ENCODE peak calls at places on chromosomes 1 and 21, in four cellular contexts. One of them, this sample, is unnamed.

GRCh38 chr1:13703558-13704485 is 3.8 kb downstream of the PRDM2 start:
- DNase-seq in BJ: no peak
- DNase-seq in PC-3: no peak
- DNase-seq in K562: no peak
- DNase-seq in this sample: no peak

GRCh38 chr1:69947837-69948236 is 257.5 kb downstream of the LRRC40 start:
- DNase-seq in BJ: no peak
- DNase-seq in PC-3: peak
- DNase-seq in K562: no peak
- DNase-seq in this sample: no peak

GRCh38 chr1:174828264-174828663 is 171.5 kb upstream of the CACYBP start:
- DNase-seq in BJ: no peak
- DNase-seq in PC-3: no peak
- DNase-seq in K562: no peak
- DNase-seq in this sample: no peak

GRCh38 chr1:156750191-156750931 is 1.1 kb downstream of the HDGF start:
- DNase-seq in BJ: no peak
- DNase-seq in PC-3: peak
- DNase-seq in K562: peak
- DNase-seq in this sample: no peak

GRCh38 chr1:22210636-22211035 is 67.7 kb upstream of the WNT4 start:
- DNase-seq in BJ: no peak
- DNase-seq in PC-3: no peak
- DNase-seq in K562: no peak
- DNase-seq in this sample: no peak

GRCh38 chr1:84089470-84090261 is 54.4 kb upstream of the PRKACB start:
- DNase-seq in BJ: no peak
- DNase-seq in PC-3: peak
- DNase-seq in K562: no peak
- DNase-seq in this sample: no peak

GRCh38 chr21:46189959-46190490 is 5.8 kb upstream of the SPATC1L start:
- DNase-seq in BJ: no peak
- DNase-seq in PC-3: no peak
- DNase-seq in K562: no peak
- DNase-seq in this sample: no peak

GRCh38 chr1:21904725-21905520 is 32.2 kb downstream of the HSPG2 start:
- DNase-seq in BJ: no peak
- DNase-seq in PC-3: peak
- DNase-seq in K562: peak
- DNase-seq in this sample: no peak

GRCh38 chr1:70318191-70318590 is 36.3 kb downstream of the ANKRD13C start:
- DNase-seq in BJ: no peak
- DNase-seq in PC-3: no peak
- DNase-seq in K562: no peak
- DNase-seq in this sample: no peak

GRCh38 chr21:44303490-44303981 is 3.7 kb downstream of the PFKL start:
- DNase-seq in BJ: no peak
- DNase-seq in PC-3: no peak
- DNase-seq in K562: no peak
- DNase-seq in this sample: no peak

GRCh38 chr1:85203573-85204169 is 2.9 kb upstream of the SYDE2 start:
- DNase-seq in BJ: no peak
- DNase-seq in PC-3: peak
- DNase-seq in K562: no peak
- DNase-seq in this sample: no peak

GRCh38 chr21:42558846-42559245 is 45.2 kb downstream of the SLC37A1 start:
- DNase-seq in BJ: no peak
- DNase-seq in PC-3: no peak
- DNase-seq in K562: no peak
- DNase-seq in this sample: no peak

GRCh38 chr21:24375201-24375600 is 1232.1 kb downstream of the MRPL39 start:
- DNase-seq in BJ: no peak
- DNase-seq in PC-3: no peak
- DNase-seq in K562: no peak
- DNase-seq in this sample: no peak

GRCh38 chr1:95731466-95731865 is 497.5 kb downstream of the RWDD3 start:
- DNase-seq in BJ: no peak
- DNase-seq in PC-3: no peak
- DNase-seq in K562: no peak
- DNase-seq in this sample: no peak

GRCh38 chr1:110555807-110556470 is 37.0 kb upstream of the KCNA10 start:
- DNase-seq in BJ: no peak
- DNase-seq in PC-3: no peak
- DNase-seq in K562: no peak
- DNase-seq in this sample: no peak
- H3K4me3 ChIP-seq in BJ: no peak
- H3K4me3 ChIP-seq in PC-3: no peak
- H3K4me3 ChIP-seq in K562: no peak
- H3K4me3 ChIP-seq in this sample: no peak

DNA sequence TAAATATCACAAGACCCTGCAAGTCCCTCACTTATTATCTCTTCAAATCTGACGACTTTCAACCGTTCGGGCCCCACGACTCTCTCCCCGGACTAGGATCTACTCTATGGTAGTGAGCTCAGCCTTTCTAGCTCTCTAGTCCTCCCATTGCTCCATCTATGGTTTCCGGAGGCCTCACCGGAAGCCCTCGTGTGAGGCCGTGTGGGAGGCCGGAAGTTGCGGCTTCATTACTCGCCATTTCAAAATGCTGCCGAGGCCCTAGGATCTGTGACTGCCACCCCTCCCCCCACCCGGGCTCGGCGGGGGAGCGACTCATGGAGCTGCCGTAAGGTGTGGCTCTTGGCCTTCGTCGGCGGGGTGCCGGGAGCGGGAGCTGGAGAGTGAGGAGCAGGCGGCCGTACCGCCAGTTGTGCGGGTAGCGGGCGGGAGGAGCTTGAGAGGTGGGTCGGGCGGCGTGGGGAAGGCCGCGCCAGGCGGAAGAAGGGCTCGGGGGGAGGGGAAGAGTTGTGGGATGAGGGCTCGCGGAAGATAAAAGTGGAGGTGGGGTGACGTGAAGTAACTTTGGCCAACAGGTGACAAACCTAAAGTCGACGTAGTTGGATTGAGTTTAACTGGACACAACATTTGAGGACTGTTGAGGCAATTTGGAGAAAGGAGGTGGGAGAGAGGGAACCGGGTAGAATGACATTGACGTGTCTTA is at the start of gene MDM4:
- DNase-seq in BJ: peak
- DNase-seq in PC-3: peak
- DNase-seq in K562: peak
- DNase-seq in this sample: peak
- TF ChIP-seq CTCF in BJ: no peak
- TF ChIP-seq CTCF in PC-3: no peak
- TF ChIP-seq CTCF in K562: no peak
- TF ChIP-seq CTCF in this sample: no peak

GRCh38 chr1:46184920-46185658 is 8.8 kb upstream of the P3R3URF start:
- DNase-seq in BJ: no peak
- DNase-seq in PC-3: no peak
- DNase-seq in K562: no peak
- DNase-seq in this sample: no peak
- H3K4me3 ChIP-seq in BJ: no peak
- H3K4me3 ChIP-seq in PC-3: no peak
- H3K4me3 ChIP-seq in K562: no peak
- H3K4me3 ChIP-seq in this sample: no peak

DNA sequence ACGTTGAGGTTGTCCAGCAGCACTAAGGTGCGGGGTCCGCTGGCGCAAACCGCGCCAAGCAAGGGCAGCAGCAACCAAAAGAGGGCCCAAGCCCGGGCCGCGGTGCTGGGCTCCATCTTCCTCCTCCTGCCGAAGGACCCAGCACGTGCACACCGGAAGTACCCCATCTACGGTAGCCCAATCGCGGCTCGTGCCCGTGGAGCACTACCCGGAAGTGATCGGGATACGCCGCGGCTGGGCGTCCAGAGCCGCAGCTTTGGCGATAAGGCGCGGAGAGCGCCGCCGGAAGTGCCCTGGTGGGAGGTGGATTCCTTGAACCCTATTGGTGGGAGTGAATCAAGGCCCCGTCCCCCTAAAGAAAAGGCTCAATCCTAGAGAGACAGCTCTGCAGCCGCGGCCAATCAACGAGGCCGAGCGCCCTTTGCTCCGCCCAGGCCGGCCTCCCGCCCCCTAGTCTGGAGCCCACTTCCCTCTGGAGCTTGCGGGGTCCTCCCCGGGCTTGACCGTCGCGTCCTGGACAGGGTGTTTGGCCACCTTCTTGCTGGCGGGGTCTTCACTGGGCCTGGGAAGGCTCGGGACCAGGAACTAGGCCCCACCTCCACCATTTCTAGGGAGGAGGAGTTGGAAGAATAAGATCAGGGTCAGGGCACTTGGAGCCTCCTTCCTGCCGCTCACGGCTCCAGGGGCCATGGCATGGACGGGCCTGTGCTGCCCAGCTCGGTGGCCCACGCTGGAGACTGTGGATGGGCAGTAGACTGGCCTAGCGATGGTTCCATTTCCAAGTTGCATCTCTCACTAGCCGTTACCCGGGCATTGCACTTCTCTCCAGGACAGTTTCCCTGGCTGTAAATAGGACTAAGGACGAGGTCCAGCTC is at the start of gene DDOST:
- DNase-seq in BJ: peak
- DNase-seq in PC-3: peak
- DNase-seq in K562: peak
- DNase-seq in this sample: peak
- TF ChIP-seq CTCF in BJ: peak
- TF ChIP-seq CTCF in PC-3: peak
- TF ChIP-seq CTCF in K562: peak
- TF ChIP-seq CTCF in this sample: peak

DNA sequence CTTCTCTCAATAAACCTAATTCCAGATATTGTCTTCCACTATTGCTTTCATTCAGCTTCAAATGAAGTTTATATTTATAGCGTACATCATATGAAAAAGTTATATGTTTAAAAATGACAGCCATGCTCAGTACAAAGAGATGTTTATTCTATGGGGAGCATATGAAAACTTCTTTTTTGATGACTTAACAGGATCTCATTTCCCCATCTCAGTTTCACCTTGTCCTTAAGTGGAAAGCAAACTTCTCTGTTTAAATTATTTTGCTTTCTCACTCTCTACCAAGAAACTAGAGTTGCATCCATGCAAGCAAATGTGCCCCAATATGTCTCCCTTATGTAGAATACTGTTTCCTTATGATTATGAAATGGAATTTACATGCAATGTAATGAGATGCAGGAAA is 799.5 kb upstream of the RGS18 start:
- DNase-seq in BJ: no peak
- DNase-seq in PC-3: no peak
- DNase-seq in K562: no peak
- DNase-seq in this sample: no peak
- H3K4me3 ChIP-seq in BJ: no peak
- H3K4me3 ChIP-seq in PC-3: no peak
- H3K4me3 ChIP-seq in K562: no peak
- H3K4me3 ChIP-seq in this sample: no peak

This sample was measured in AG04449.